ENCODE peak calls at places on chromosome 11, in six cellular contexts. G is A549, F is NB4, O is GM12878, L is HepG2, N is K562. W is an unnamed sample.

GRCh38 chr11:21625982-21626381 is 566.9 kb upstream of the ANO5 start:
- DNase-seq in L (no peak), G (no peak), O (no peak), F (peak), N (no peak), W (no peak)

GRCh38 chr11:119095066-119095880 is 6.4 kb downstream of the DPAGT1 start:
- DNase-seq in L (peak), N (peak), F (peak), G (peak), O (peak), W (peak)

GRCh38 chr11:46421257-46421880 is 29.8 kb upstream of the CHRM4 start:
- DNase-seq in N (peak), L (peak), F (no peak), O (no peak), G (no peak), W (no peak)

GRCh38 chr11:73249304-73249703 is 22.8 kb upstream of the P2RY6 start:
- DNase-seq in L (no peak), O (peak), N (no peak), F (no peak), G (no peak), W (no peak)

GRCh38 chr11:65491163-65491465 is 7.7 kb upstream of the MALAT1 start:
- DNase-seq in L (no peak), G (no peak), O (no peak), N (peak), F (no peak), W (peak)

GRCh38 chr11:44634401-44635281 is 69.2 kb downstream of the CD82 start:
- DNase-seq in F (peak), O (no peak), G (peak), L (no peak), N (peak), W (peak)

GRCh38 chr11:86805873-86806310 is 5.5 kb downstream of the PRSS23 start:
- DNase-seq in N (no peak), O (peak), L (no peak), G (no peak), F (no peak), W (peak)

GRCh38 chr11:123391646-123392348 is 38.3 kb upstream of the GRAMD1B start:
- DNase-seq in G (no peak), L (no peak), F (no peak), N (no peak), O (no peak), W (no peak)

GRCh38 chr11:34342008-34342533 is 15.7 kb downstream of the ABTB2 start:
- DNase-seq in G (no peak), L (no peak), O (no peak), F (no peak), N (no peak), W (no peak)

GRCh38 chr11:113675003-113675471 is 31.1 kb downstream of the TMPRSS5 start:
- DNase-seq in G (no peak), F (peak), N (peak), O (peak), L (no peak), W (no peak)

GRCh38 chr11:65112551-65113360 is 1.1 kb downstream of the TM7SF2 start:
- DNase-seq in N (peak), G (peak), F (peak), L (peak), O (no peak), W (peak)

GRCh38 chr11:57315491-57315890 is 9.3 kb downstream of the TNKS1BP1 start:
- DNase-seq in N (peak), O (no peak), G (no peak), F (peak), L (no peak), W (no peak)

GRCh38 chr11:128039140-128040021 is 548.0 kb downstream of the ETS1 start:
- DNase-seq in F (peak), O (no peak), L (no peak), G (no peak), N (no peak), W (peak)

GRCh38 chr11:129375731-129376657 is at the start of gene BARX2:
- DNase-seq in F (no peak), L (peak), N (peak), O (no peak), G (no peak), W (peak)

GRCh38 chr11:70733327-70734325 is 335.3 kb downstream of the CTTN start:
- DNase-seq in O (no peak), N (no peak), G (no peak), F (no peak), L (no peak), W (no peak)

GRCh38 chr11:115396533-115396932 is 107.7 kb downstream of the CADM1 start:
- DNase-seq in N (no peak), G (no peak), F (no peak), O (no peak), L (no peak), W (no peak)

GRCh38 chr11:31974737-31975136 is 116.1 kb upstream of the RCN1 start:
- DNase-seq in O (no peak), N (no peak), F (no peak), G (no peak), L (no peak), W (no peak)

GRCh38 chr11:112166561-112166960 is 611 bp upstream of the TEX12 start:
- DNase-seq in O (no peak), G (no peak), N (no peak), F (no peak), L (peak), W (no peak)
- TF ChIP-seq MYC in O (no peak), G (no peak), N (no peak), F (no peak), L (no peak), W (no peak)

DNA sequence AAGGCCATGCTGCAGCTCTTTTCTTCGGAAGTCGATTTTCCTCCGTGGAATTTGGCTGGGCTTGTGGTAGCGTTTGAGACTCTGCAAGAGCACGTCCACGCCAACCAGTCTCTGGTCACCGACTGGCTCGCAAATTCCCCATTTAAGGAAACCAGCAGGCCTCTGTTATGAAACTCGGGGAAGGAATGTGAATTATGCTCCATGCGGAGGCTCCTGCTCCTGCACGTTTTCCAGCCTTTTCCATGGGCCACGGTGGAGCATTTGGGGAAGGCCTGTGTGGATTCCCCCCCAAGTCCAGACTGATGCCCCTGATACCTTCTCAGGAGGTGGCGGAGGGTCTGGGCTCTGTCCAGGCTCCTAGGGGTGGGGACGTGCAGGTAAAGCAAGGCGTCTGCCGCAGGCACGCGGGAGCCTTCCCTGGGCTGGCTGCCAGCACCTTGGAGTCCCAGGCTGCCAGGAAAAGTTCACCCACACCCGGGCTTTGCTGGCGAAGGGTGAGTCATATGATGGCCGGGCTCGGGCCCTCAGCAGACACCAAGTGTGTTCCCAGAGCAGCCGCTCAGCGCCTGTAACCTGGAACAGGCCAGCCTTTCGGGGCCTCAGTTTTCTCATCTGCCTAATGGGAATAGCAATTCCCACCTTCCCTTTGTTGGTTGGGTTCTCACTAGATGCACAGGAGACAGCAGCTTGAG is 41.9 kb downstream of the LRP5 start:
- DNase-seq in O (no peak), G (peak), F (no peak), L (no peak), N (no peak), W (peak)
- TF ChIP-seq MYC in O (no peak), G (no peak), F (no peak), L (no peak), N (no peak), W (no peak)

DNA sequence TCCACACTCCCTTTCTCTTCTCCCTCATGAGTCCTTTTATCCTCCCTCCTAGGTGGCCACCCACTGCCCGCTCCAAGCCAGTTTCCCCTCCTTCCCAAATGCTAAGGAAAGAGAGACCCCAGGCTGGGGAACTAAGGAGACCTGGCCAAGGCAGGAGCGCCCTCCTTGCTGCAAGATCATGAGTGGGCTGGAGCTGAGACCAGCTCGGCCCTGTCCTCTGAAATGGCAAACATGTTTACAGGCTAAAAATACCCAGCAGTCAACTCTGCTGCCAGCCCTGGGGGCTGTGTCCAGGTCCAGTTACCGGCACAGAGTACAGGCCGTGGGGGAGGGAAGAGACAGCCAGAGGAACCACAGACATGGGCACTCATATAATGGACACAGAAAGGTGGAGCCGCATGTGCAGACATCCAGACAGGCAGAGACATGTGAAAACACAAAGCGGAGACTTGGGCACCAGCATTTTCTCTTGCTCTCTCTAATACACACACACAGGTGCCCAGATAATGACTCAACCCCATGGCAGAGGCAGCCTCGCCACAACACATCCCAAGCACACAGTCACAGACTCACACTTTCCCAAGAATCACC is 1.2 kb upstream of the AHNAK start:
- DNase-seq in F (no peak), O (no peak), G (peak), L (peak), N (no peak), W (peak)
- TF ChIP-seq MYC in F (no peak), O (no peak), G (no peak), L (no peak), N (no peak), W (no peak)

GRCh38 chr11:126816655-126817054 is 183.9 kb downstream of the KIRREL3 start:
- DNase-seq in G (no peak), N (no peak), O (no peak), F (peak), L (no peak), W (no peak)

GRCh38 chr11:126821832-126822231 is 178.7 kb downstream of the KIRREL3 start:
- DNase-seq in N (no peak), G (no peak), F (no peak), L (no peak), O (no peak), W (no peak)

GRCh38 chr11:126815111-126815510 is 185.5 kb downstream of the KIRREL3 start:
- DNase-seq in L (no peak), N (no peak), O (no peak), G (no peak), F (no peak), W (no peak)

GRCh38 chr11:126817523-126818450 is 182.8 kb downstream of the KIRREL3 start:
- DNase-seq in G (no peak), N (no peak), O (no peak), F (no peak), L (no peak), W (no peak)

DNA sequence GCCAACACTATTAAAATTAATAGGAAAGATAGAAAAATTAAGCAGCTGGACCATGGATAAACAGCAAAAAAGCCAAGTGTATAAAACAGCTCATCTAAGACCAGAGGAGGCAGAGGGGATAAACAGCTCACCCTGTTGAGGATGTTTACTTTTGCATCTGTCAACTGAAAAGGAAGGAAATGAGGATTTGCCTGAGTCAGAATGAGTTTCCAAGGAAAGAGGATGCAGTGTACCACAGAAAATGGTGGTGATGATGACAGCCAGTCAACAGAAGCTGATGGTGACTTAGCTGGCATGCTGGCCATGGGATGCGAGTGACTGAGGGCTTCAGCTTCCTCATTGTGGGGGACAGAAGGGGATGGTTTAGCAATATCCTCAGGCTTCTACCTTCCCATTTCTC is 183.5 kb downstream of the KIRREL3 start:
- DNase-seq in F (no peak), N (no peak), O (no peak), G (no peak), L (no peak), W (peak)
- TF ChIP-seq MYC in F (no peak), N (no peak), O (no peak), G (no peak), L (no peak), W (no peak)

GRCh38 chr11:94068764-94069163 is 47.6 kb downstream of the HEPHL1 start:
- DNase-seq in G (no peak), L (no peak), F (no peak), N (no peak), O (no peak), W (no peak)
- TF ChIP-seq MYC in G (no peak), L (no peak), F (no peak), N (no peak), O (no peak), W (no peak)

GRCh38 chr11:11011617-11012016 is 153.8 kb upstream of the ZBED5 start:
- DNase-seq in G (no peak), O (no peak), N (no peak), L (no peak), F (no peak), W (no peak)

GRCh38 chr11:11016123-11016522 is 158.3 kb upstream of the ZBED5 start:
- DNase-seq in G (no peak), N (no peak), L (no peak), F (peak), O (no peak), W (no peak)

GRCh38 chr11:11010624-11011127 is 152.8 kb upstream of the ZBED5 start:
- DNase-seq in F (no peak), O (no peak), L (peak), N (peak), G (peak), W (peak)
- TF ChIP-seq MYC in F (no peak), O (no peak), L (no peak), N (no peak), G (no peak), W (no peak)

GRCh38 chr11:9600166-9600565 is 26.7 kb downstream of the WEE1 start:
- DNase-seq in F (no peak), G (no peak), L (no peak), O (no peak), N (no peak), W (no peak)

GRCh38 chr11:9594267-9595046 is 21.0 kb downstream of the WEE1 start:
- DNase-seq in N (no peak), G (no peak), F (no peak), L (no peak), O (no peak), W (no peak)

GRCh38 chr11:9601041-9601875 is 27.8 kb downstream of the WEE1 start:
- DNase-seq in N (no peak), L (no peak), O (peak), F (peak), G (no peak), W (no peak)

GRCh38 chr11:9600651-9601040 is 27.2 kb downstream of the WEE1 start:
- DNase-seq in O (peak), G (no peak), N (no peak), F (no peak), L (no peak), W (no peak)

GRCh38 chr11:9596926-9597325 is 23.5 kb downstream of the WEE1 start:
- DNase-seq in O (no peak), F (no peak), G (no peak), L (no peak), N (no peak), W (no peak)
- TF ChIP-seq MYC in O (no peak), F (no peak), G (no peak), L (no peak), N (no peak), W (no peak)

DNA sequence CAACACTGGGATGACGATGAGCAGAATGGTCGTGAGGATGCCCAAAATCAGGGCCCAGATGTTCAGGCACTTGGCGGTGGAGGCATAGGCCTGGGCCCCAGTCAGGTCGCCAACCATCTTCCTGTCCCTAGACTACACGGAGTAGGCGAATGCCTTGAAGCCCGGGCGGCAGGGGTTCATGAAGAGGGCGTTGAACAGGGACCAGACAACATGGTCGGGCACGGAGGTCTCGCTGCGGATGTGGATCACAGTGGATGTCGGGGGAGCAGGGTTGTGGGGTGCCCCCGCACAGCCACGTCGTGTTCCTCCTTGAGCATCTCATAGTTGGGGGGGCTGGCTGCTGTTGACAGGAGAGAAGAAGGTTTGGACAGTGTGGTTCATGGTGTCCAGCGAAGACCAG is 9.5 kb downstream of the MYEOV start:
- DNase-seq in L (no peak), O (no peak), G (no peak), F (no peak), N (no peak), W (no peak)
- TF ChIP-seq MYC in L (no peak), O (no peak), G (no peak), F (no peak), N (no peak), W (no peak)

DNA sequence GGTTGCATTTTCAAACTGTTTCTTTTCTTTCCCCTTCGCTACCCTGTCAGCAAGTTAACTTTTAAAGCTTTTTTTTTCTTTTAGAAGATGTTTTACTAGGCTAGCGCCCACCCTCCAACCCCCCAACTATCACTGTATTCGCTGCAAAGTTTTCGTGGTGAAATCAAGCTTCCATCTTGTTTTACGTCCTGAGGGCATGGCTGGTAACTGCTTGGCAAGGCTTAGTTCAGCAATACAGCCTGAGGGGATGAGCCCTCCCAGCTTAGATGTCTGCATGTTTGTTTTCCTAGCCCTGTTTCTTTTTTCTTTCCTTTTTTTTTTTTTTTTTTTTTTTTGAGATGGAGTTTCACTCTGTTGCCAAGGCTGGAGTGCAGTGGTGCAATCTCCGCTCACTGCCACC is 1359.2 kb downstream of the LRRC4C start:
- DNase-seq in O (no peak), L (no peak), N (no peak), F (no peak), G (no peak), W (no peak)
- TF ChIP-seq MYC in O (no peak), L (no peak), N (no peak), F (no peak), G (no peak), W (no peak)

GRCh38 chr11:2570841-2571597 is 126.2 kb downstream of the KCNQ1 start:
- DNase-seq in F (no peak), G (no peak), N (no peak), L (no peak), O (no peak), W (no peak)
- TF ChIP-seq MYC in F (no peak), G (no peak), N (no peak), L (no peak), O (no peak), W (no peak)